ENCODE peak calls at places on chromosomes 2 and 18, in eight cellular contexts. One of them, this sample, is unnamed.
A peak's percentile ranks its signal among the peaks of the same experiment; 100 is the strongest.

GRCh38 chr2:102185347-102185746 is 1.5 kb upstream of the IL1RL2 start:
- DNase-seq in WERI-Rb-1: no peak
- DNase-seq in germinal center: no peak
- DNase-seq in testis: no peak
- DNase-seq in transverse colon: no peak
- DNase-seq in occipital lobe: no peak
- DNase-seq in hepatocyte: no peak
- DNase-seq in stimulated activated CD8-positive, alpha-beta memory T cell treated with anti-CD3 and anti-CD28 coated beads, Interleukin-15, amount 100 ng/mL, for 1 hour: no peak
- DNase-seq in this sample: no peak

GRCh38 chr2:69642709-69643601 is 584 bp downstream of the AAK1 start:
- DNase-seq in WERI-Rb-1: peak; percentile 67
- DNase-seq in germinal center: peak; percentile 11
- DNase-seq in testis: peak; percentile 59
- DNase-seq in occipital lobe: peak; percentile 46
- DNase-seq in hepatocyte: peak; percentile 76
- DNase-seq in stimulated activated CD8-positive, alpha-beta memory T cell treated with anti-CD3 and anti-CD28 coated beads, Interleukin-15, amount 100 ng/mL, for 1 hour: no peak
- DNase-seq in transverse colon: peak; percentile 43
- DNase-seq in this sample: peak; percentile 70

GRCh38 chr2:241844066-241844728 is 14.5 kb downstream of the PDCD1 start:
- DNase-seq in occipital lobe: no peak
- DNase-seq in WERI-Rb-1: no peak
- DNase-seq in stimulated activated CD8-positive, alpha-beta memory T cell treated with anti-CD3 and anti-CD28 coated beads, Interleukin-15, amount 100 ng/mL, for 1 hour: peak; percentile 51
- DNase-seq in hepatocyte: peak; percentile 93
- DNase-seq in transverse colon: peak; percentile 82
- DNase-seq in germinal center: peak; percentile 73
- DNase-seq in testis: peak; percentile 66
- DNase-seq in this sample: no peak

GRCh38 chr2:195779491-195779890 is 122.5 kb downstream of the SLC39A10 start:
- DNase-seq in hepatocyte: no peak
- DNase-seq in WERI-Rb-1: no peak
- DNase-seq in stimulated activated CD8-positive, alpha-beta memory T cell treated with anti-CD3 and anti-CD28 coated beads, Interleukin-15, amount 100 ng/mL, for 1 hour: no peak
- DNase-seq in occipital lobe: no peak
- DNase-seq in transverse colon: no peak
- DNase-seq in testis: no peak
- DNase-seq in germinal center: no peak
- DNase-seq in this sample: no peak

GRCh38 chr2:168097431-168097830 is 150.0 kb downstream of the STK39 start:
- DNase-seq in testis: no peak
- DNase-seq in WERI-Rb-1: no peak
- DNase-seq in occipital lobe: no peak
- DNase-seq in hepatocyte: no peak
- DNase-seq in transverse colon: no peak
- DNase-seq in stimulated activated CD8-positive, alpha-beta memory T cell treated with anti-CD3 and anti-CD28 coated beads, Interleukin-15, amount 100 ng/mL, for 1 hour: no peak
- DNase-seq in germinal center: no peak
- DNase-seq in this sample: no peak

GRCh38 chr2:216341151-216341550 is 31.1 kb downstream of the MARCHF4 start:
- DNase-seq in stimulated activated CD8-positive, alpha-beta memory T cell treated with anti-CD3 and anti-CD28 coated beads, Interleukin-15, amount 100 ng/mL, for 1 hour: no peak
- DNase-seq in WERI-Rb-1: no peak
- DNase-seq in testis: no peak
- DNase-seq in hepatocyte: no peak
- DNase-seq in occipital lobe: peak; percentile 44
- DNase-seq in germinal center: no peak
- DNase-seq in transverse colon: no peak
- DNase-seq in this sample: peak; percentile 39

GRCh38 chr2:37631292-37631691 is 40.1 kb downstream of the CDC42EP3 start:
- DNase-seq in germinal center: no peak
- DNase-seq in transverse colon: no peak
- DNase-seq in occipital lobe: no peak
- DNase-seq in stimulated activated CD8-positive, alpha-beta memory T cell treated with anti-CD3 and anti-CD28 coated beads, Interleukin-15, amount 100 ng/mL, for 1 hour: no peak
- DNase-seq in WERI-Rb-1: no peak
- DNase-seq in hepatocyte: no peak
- DNase-seq in testis: no peak
- DNase-seq in this sample: no peak

GRCh38 chr2:216234106-216234505 is 125.0 kb downstream of the XRCC5 start:
- DNase-seq in germinal center: no peak
- DNase-seq in WERI-Rb-1: no peak
- DNase-seq in stimulated activated CD8-positive, alpha-beta memory T cell treated with anti-CD3 and anti-CD28 coated beads, Interleukin-15, amount 100 ng/mL, for 1 hour: no peak
- DNase-seq in hepatocyte: no peak
- DNase-seq in transverse colon: no peak
- DNase-seq in testis: no peak
- DNase-seq in occipital lobe: no peak
- DNase-seq in this sample: no peak

GRCh38 chr18:46917108-46917807 is at the start of the genes KATNAL2 and PIAS2:
- DNase-seq in stimulated activated CD8-positive, alpha-beta memory T cell treated with anti-CD3 and anti-CD28 coated beads, Interleukin-15, amount 100 ng/mL, for 1 hour: peak; percentile 25
- DNase-seq in transverse colon: peak; percentile 83
- DNase-seq in testis: peak; percentile 84
- DNase-seq in occipital lobe: peak; percentile 54
- DNase-seq in hepatocyte: peak; percentile 94
- DNase-seq in WERI-Rb-1: peak; percentile 86
- DNase-seq in germinal center: peak; percentile 89
- DNase-seq in this sample: peak; percentile 25

GRCh38 chr2:218720048-218721041 is 9.7 kb downstream of the TTLL4 start:
- DNase-seq in testis: no peak
- DNase-seq in occipital lobe: no peak
- DNase-seq in WERI-Rb-1: no peak
- DNase-seq in hepatocyte: no peak
- DNase-seq in stimulated activated CD8-positive, alpha-beta memory T cell treated with anti-CD3 and anti-CD28 coated beads, Interleukin-15, amount 100 ng/mL, for 1 hour: no peak
- DNase-seq in germinal center: no peak
- DNase-seq in transverse colon: no peak
- DNase-seq in this sample: no peak

GRCh38 chr18:29225351-29225750 is 1048.4 kb upstream of the CDH2 start:
- DNase-seq in testis: no peak
- DNase-seq in hepatocyte: no peak
- DNase-seq in occipital lobe: no peak
- DNase-seq in WERI-Rb-1: no peak
- DNase-seq in stimulated activated CD8-positive, alpha-beta memory T cell treated with anti-CD3 and anti-CD28 coated beads, Interleukin-15, amount 100 ng/mL, for 1 hour: no peak
- DNase-seq in transverse colon: no peak
- DNase-seq in germinal center: no peak
- DNase-seq in this sample: no peak

GRCh38 chr2:150133623-150134022 is 353.8 kb downstream of the RND3 start:
- DNase-seq in WERI-Rb-1: no peak
- DNase-seq in hepatocyte: peak; percentile 61
- DNase-seq in occipital lobe: no peak
- DNase-seq in stimulated activated CD8-positive, alpha-beta memory T cell treated with anti-CD3 and anti-CD28 coated beads, Interleukin-15, amount 100 ng/mL, for 1 hour: no peak
- DNase-seq in testis: no peak
- DNase-seq in germinal center: no peak
- DNase-seq in transverse colon: no peak
- DNase-seq in this sample: peak; percentile 59

GRCh38 chr2:70123051-70123828 is 36.0 kb downstream of the PCBP1 start:
- DNase-seq in germinal center: no peak
- DNase-seq in stimulated activated CD8-positive, alpha-beta memory T cell treated with anti-CD3 and anti-CD28 coated beads, Interleukin-15, amount 100 ng/mL, for 1 hour: no peak
- DNase-seq in occipital lobe: no peak
- DNase-seq in hepatocyte: peak; percentile 62
- DNase-seq in transverse colon: peak; percentile 43
- DNase-seq in testis: peak; percentile 77
- DNase-seq in WERI-Rb-1: no peak
- DNase-seq in this sample: no peak

GRCh38 chr2:59182249-59182648 is 941.1 kb upstream of the FANCL start:
- DNase-seq in WERI-Rb-1: peak; percentile 68
- DNase-seq in testis: peak; percentile 23
- DNase-seq in occipital lobe: no peak
- DNase-seq in stimulated activated CD8-positive, alpha-beta memory T cell treated with anti-CD3 and anti-CD28 coated beads, Interleukin-15, amount 100 ng/mL, for 1 hour: no peak
- DNase-seq in transverse colon: no peak
- DNase-seq in germinal center: peak; percentile 30
- DNase-seq in hepatocyte: peak; percentile 61
- DNase-seq in this sample: peak; percentile 34

GRCh38 chr2:130864830-130865229 is 28.1 kb downstream of the ARHGEF4 start:
- DNase-seq in germinal center: no peak
- DNase-seq in hepatocyte: peak; percentile 62
- DNase-seq in transverse colon: peak; percentile 45
- DNase-seq in WERI-Rb-1: no peak
- DNase-seq in stimulated activated CD8-positive, alpha-beta memory T cell treated with anti-CD3 and anti-CD28 coated beads, Interleukin-15, amount 100 ng/mL, for 1 hour: no peak
- DNase-seq in testis: peak; percentile 18
- DNase-seq in occipital lobe: no peak
- DNase-seq in this sample: peak; percentile 20

GRCh38 chr2:67526283-67526682 is 129.2 kb downstream of the ETAA1 start:
- DNase-seq in transverse colon: no peak
- DNase-seq in WERI-Rb-1: no peak
- DNase-seq in testis: no peak
- DNase-seq in hepatocyte: no peak
- DNase-seq in occipital lobe: no peak
- DNase-seq in stimulated activated CD8-positive, alpha-beta memory T cell treated with anti-CD3 and anti-CD28 coated beads, Interleukin-15, amount 100 ng/mL, for 1 hour: no peak
- DNase-seq in germinal center: no peak
- DNase-seq in this sample: no peak

GRCh38 chr2:132562245-132562644 is 107.8 kb downstream of the LYPD1 start:
- DNase-seq in occipital lobe: no peak
- DNase-seq in hepatocyte: no peak
- DNase-seq in stimulated activated CD8-positive, alpha-beta memory T cell treated with anti-CD3 and anti-CD28 coated beads, Interleukin-15, amount 100 ng/mL, for 1 hour: no peak
- DNase-seq in WERI-Rb-1: no peak
- DNase-seq in transverse colon: no peak
- DNase-seq in germinal center: no peak
- DNase-seq in testis: no peak
- DNase-seq in this sample: no peak